ENCODE peak calls at places on chromosomes 7 and 10, in four cellular contexts. G is nucleus accumbens; Y is T-helper 9 cell; H is stimulated activated naive CD8-positive, alpha-beta T cell treated with anti-CD3 and anti-CD28 coated beads, Interleukin-15, amount 100 ng/mL, for 72 hours. E is an unnamed sample.

GRCh38 chr10:5614081-5614721 is 52.2 kb downstream of the ASB13 start:
- DNase-seq in G (no peak), Y (no peak), H (no peak), E (no peak)

GRCh38 chr7:28500143-28500542 is 87.8 kb downstream of the CREB5 start:
- DNase-seq in H (no peak), Y (no peak), G (no peak), E (no peak)

GRCh38 chr10:32379314-32379949 is 32.5 kb upstream of the EPC1 start:
- DNase-seq in G (no peak), H (peak; percentile 30), Y (no peak), E (no peak)

GRCh38 chr10:46547331-46547880 is 9.1 kb downstream of the GPRIN2 start:
- DNase-seq in Y (no peak), G (no peak), H (peak; percentile 14), E (peak; percentile 33)

GRCh38 chr7:158413962-158414961 is 173.4 kb downstream of the PTPRN2 start:
- DNase-seq in H (no peak), Y (no peak), G (peak; percentile 84), E (peak; percentile 93)

GRCh38 chr7:32893225-32893560 is 1.6 kb upstream of the KBTBD2 start:
- DNase-seq in G (no peak), Y (no peak), H (no peak), E (no peak)

GRCh38 chr10:51156913-51157312 is 82.6 kb downstream of the PRKG1 start:
- DNase-seq in Y (no peak), G (no peak), H (no peak), E (no peak)

GRCh38 chr10:132637477-132638129 is 100.0 kb downstream of the INPP5A start:
- DNase-seq in Y (no peak), H (no peak), G (peak; percentile 45), E (peak; percentile 27)

GRCh38 chr10:113000876-113001598 is 51.0 kb downstream of the TCF7L2 start:
- DNase-seq in G (no peak), H (no peak), Y (no peak), E (no peak)

GRCh38 chr10:47025253-47025539 is 114.0 kb downstream of the PTPN20 start:
- DNase-seq in H (no peak), Y (no peak), G (no peak), E (no peak)

GRCh38 chr10:101903827-101904520 is 60.4 kb upstream of the KCNIP2 start:
- DNase-seq in H (peak; percentile 19), G (no peak), Y (no peak), E (peak; percentile 69)

GRCh38 chr10:69869291-69869841 is 67.7 kb downstream of the COL13A1 start:
- DNase-seq in H (no peak), G (no peak), Y (no peak), E (no peak)

GRCh38 chr7:147911224-147911623 is 679.3 kb upstream of the C7orf33 start:
- DNase-seq in G (no peak), Y (no peak), H (no peak), E (no peak)

GRCh38 chr7:142380064-142380463 is 122.2 kb upstream of the PRSS58 start:
- DNase-seq in H (no peak), Y (no peak), G (no peak), E (no peak)

GRCh38 chr10:77970869-77971803 is 44.6 kb upstream of the DLG5 start:
- DNase-seq in H (no peak), G (no peak), Y (no peak), E (peak; percentile 46)

GRCh38 chr7:69967152-69967591 is 368.9 kb downstream of the AUTS2 start:
- DNase-seq in Y (no peak), H (no peak), G (no peak), E (no peak)

GRCh38 chr10:95406651-95407280 is 116.0 kb upstream of the PDLIM1 start:
- DNase-seq in G (no peak), H (no peak), Y (no peak), E (peak; percentile 85)

GRCh38 chr10:118980135-118980865 is 49.2 kb upstream of the NANOS1 start:
- DNase-seq in G (no peak), Y (no peak), H (no peak), E (no peak)

GRCh38 chr10:102675887-102676616 is 31.8 kb downstream of the TRIM8 start:
- DNase-seq in G (no peak), H (no peak), Y (no peak), E (peak; percentile 40)

GRCh38 chr7:25839084-25839769 is 312.8 kb upstream of the NFE2L3 start:
- DNase-seq in G (no peak), Y (no peak), H (no peak), E (no peak)

GRCh38 chr10:47440207-47440606 is 43.7 kb downstream of the ANXA8 start:
- DNase-seq in Y (no peak), H (no peak), G (no peak), E (no peak)

GRCh38 chr10:5583525-5584175 is 58.9 kb downstream of the CALML3 start:
- DNase-seq in G (no peak), Y (no peak), H (no peak), E (no peak)

GRCh38 chr10:46094197-46094500 is 48.1 kb upstream of the MSMB start:
- DNase-seq in Y (no peak), G (no peak), H (no peak), E (no peak)

GRCh38 chr10:121152033-121152432 is 300.9 kb downstream of the WDR11 start:
- DNase-seq in Y (no peak), H (no peak), G (no peak), E (no peak)

GRCh38 chr7:134245253-134245652 is 71.5 kb downstream of the SLC35B4 start:
- DNase-seq in Y (no peak), G (no peak), H (no peak), E (no peak)

GRCh38 chr7:86932038-86932512 is 127.4 kb downstream of the ELAPOR2 start:
- DNase-seq in H (no peak), G (no peak), Y (no peak), E (no peak)

GRCh38 chr10:78977761-78978305 is 90.9 kb upstream of the ZMIZ1 start:
- DNase-seq in Y (no peak), G (no peak), H (no peak), E (no peak)

GRCh38 chr10:88702848-88703597 is 3.0 kb upstream of the LIPK start:
- DNase-seq in G (no peak), H (no peak), Y (no peak), E (no peak)

GRCh38 chr10:29806350-29806788 is 171.6 kb upstream of the SVIL start:
- DNase-seq in G (no peak), H (no peak), Y (no peak), E (no peak)

GRCh38 chr7:87480386-87480785 is 4.9 kb upstream of the ABCB4 start:
- DNase-seq in H (no peak), G (no peak), Y (no peak), E (no peak)

GRCh38 chr7:123305840-123306375 is 106.1 kb upstream of the SLC13A1 start:
- DNase-seq in G (no peak), Y (no peak), H (no peak), E (no peak)

GRCh38 chr10:102672822-102673200 is 28.5 kb downstream of the TRIM8 start:
- DNase-seq in Y (no peak), G (no peak), H (no peak), E (no peak)

GRCh38 chr10:119665901-119666708 is 14.9 kb downstream of the BAG3 start:
- DNase-seq in Y (no peak), H (no peak), G (no peak), E (no peak)

GRCh38 chr10:110833234-110833940 is 38.3 kb upstream of the PDCD4 start:
- DNase-seq in H (no peak), Y (no peak), G (no peak), E (no peak)

GRCh38 chr10:107686095-107686494 is 521.6 kb upstream of the SORCS1 start:
- DNase-seq in G (no peak), Y (no peak), H (no peak), E (peak; percentile 31)

GRCh38 chr10:118568327-118568848 is 27.1 kb downstream of the PRLHR start:
- DNase-seq in Y (peak; percentile 24), H (peak; percentile 44), G (no peak), E (no peak)

E was measured in dorsolateral prefrontal cortex.